ENCODE peak calls at places on chromosomes 7 and 10, in eight cellular contexts. One of them, this sample, is unnamed. For H3K9me3, the result is how much of the 10 kb centered on the place peaks cover.

GRCh38 chr7:128200376-128200775 is 40.7 kb upstream of the LEP start:
- DNase-seq in H9: peak
- DNase-seq in ascending aorta: no peak
- DNase-seq in HCT116: no peak
- DNase-seq in aorta: no peak
- DNase-seq in tibial nerve: no peak
- DNase-seq in body of pancreas: no peak
- DNase-seq in AG04450: no peak
- DNase-seq in this sample: no peak

GRCh38 chr7:101985646-101986199 is 168.3 kb downstream of the CUX1 start:
- DNase-seq in H9: peak
- DNase-seq in ascending aorta: no peak
- DNase-seq in HCT116: no peak
- DNase-seq in aorta: no peak
- DNase-seq in tibial nerve: no peak
- DNase-seq in body of pancreas: no peak
- DNase-seq in AG04450: no peak
- DNase-seq in this sample: no peak

GRCh38 chr7:105403128-105403527 is 14.4 kb upstream of the SRPK2 start:
- DNase-seq in H9: no peak
- DNase-seq in ascending aorta: no peak
- DNase-seq in HCT116: no peak
- DNase-seq in aorta: no peak
- DNase-seq in tibial nerve: no peak
- DNase-seq in body of pancreas: no peak
- DNase-seq in AG04450: no peak
- DNase-seq in this sample: no peak

GRCh38 chr10:7310076-7310475 is 100.8 kb downstream of the SFMBT2 start:
- DNase-seq in H9: no peak
- DNase-seq in ascending aorta: no peak
- DNase-seq in HCT116: no peak
- DNase-seq in aorta: no peak
- DNase-seq in tibial nerve: no peak
- DNase-seq in body of pancreas: no peak
- DNase-seq in AG04450: no peak
- DNase-seq in this sample: no peak

GRCh38 chr7:94169682-94170081 is 165.5 kb upstream of the BET1 start:
- DNase-seq in H9: no peak
- DNase-seq in ascending aorta: no peak
- DNase-seq in HCT116: no peak
- DNase-seq in aorta: no peak
- DNase-seq in tibial nerve: no peak
- DNase-seq in body of pancreas: no peak
- DNase-seq in AG04450: no peak
- DNase-seq in this sample: no peak

GRCh38 chr10:124953421-124953820 is 11.5 kb downstream of the ZRANB1 start:
- DNase-seq in H9: no peak
- DNase-seq in ascending aorta: no peak
- DNase-seq in HCT116: no peak
- DNase-seq in aorta: no peak
- DNase-seq in tibial nerve: no peak
- DNase-seq in body of pancreas: no peak
- DNase-seq in AG04450: no peak
- DNase-seq in this sample: no peak

GRCh38 chr10:24920907-24921881 is 31.2 kb downstream of the PRTFDC1 start:
- DNase-seq in H9: peak
- DNase-seq in ascending aorta: peak
- DNase-seq in HCT116: no peak
- DNase-seq in aorta: peak
- DNase-seq in tibial nerve: peak
- DNase-seq in body of pancreas: peak
- DNase-seq in AG04450: peak
- DNase-seq in this sample: no peak

GRCh38 chr10:89301231-89301630 is 615 bp upstream of the IFIT2 start:
- DNase-seq in H9: no peak
- DNase-seq in ascending aorta: no peak
- DNase-seq in HCT116: no peak
- DNase-seq in aorta: no peak
- DNase-seq in tibial nerve: peak
- DNase-seq in body of pancreas: no peak
- DNase-seq in AG04450: no peak
- DNase-seq in this sample: no peak

GRCh38 chr7:108345710-108346336 is 110.4 kb downstream of the NRCAM start:
- DNase-seq in H9: no peak
- DNase-seq in ascending aorta: no peak
- DNase-seq in HCT116: no peak
- DNase-seq in aorta: no peak
- DNase-seq in tibial nerve: no peak
- DNase-seq in body of pancreas: no peak
- DNase-seq in AG04450: no peak
- DNase-seq in this sample: no peak

GRCh38 chr7:100167912-100168323 is 499 bp downstream of the GAL3ST4 start:
- DNase-seq in H9: peak
- DNase-seq in ascending aorta: no peak
- DNase-seq in HCT116: no peak
- DNase-seq in aorta: no peak
- DNase-seq in tibial nerve: no peak
- DNase-seq in body of pancreas: no peak
- DNase-seq in AG04450: no peak
- DNase-seq in this sample: no peak

GRCh38 chr10:76278811-76279460 is 847.5 kb downstream of the LRMDA start:
- DNase-seq in H9: no peak
- DNase-seq in ascending aorta: no peak
- DNase-seq in HCT116: no peak
- DNase-seq in aorta: no peak
- DNase-seq in tibial nerve: no peak
- DNase-seq in body of pancreas: no peak
- DNase-seq in AG04450: no peak
- DNase-seq in this sample: no peak

GRCh38 chr10:80136134-80136571 is 3.6 kb downstream of the PLAC9 start:
- DNase-seq in H9: no peak
- DNase-seq in ascending aorta: peak
- DNase-seq in HCT116: no peak
- DNase-seq in aorta: peak
- DNase-seq in tibial nerve: peak
- DNase-seq in body of pancreas: peak
- DNase-seq in AG04450: peak
- DNase-seq in this sample: no peak

GRCh38 chr10:43973801-43974200 is 325.1 kb upstream of the ZNF32 start:
- DNase-seq in H9: no peak
- DNase-seq in ascending aorta: no peak
- DNase-seq in HCT116: no peak
- DNase-seq in aorta: no peak
- DNase-seq in tibial nerve: no peak
- DNase-seq in body of pancreas: no peak
- DNase-seq in AG04450: no peak
- DNase-seq in this sample: no peak

GRCh38 chr7:50204576-50204975 is 99.9 kb upstream of the IKZF1 start:
- DNase-seq in H9: no peak
- DNase-seq in ascending aorta: no peak
- DNase-seq in HCT116: no peak
- DNase-seq in aorta: no peak
- DNase-seq in tibial nerve: no peak
- DNase-seq in body of pancreas: no peak
- DNase-seq in AG04450: no peak
- DNase-seq in this sample: no peak

GRCh38 chr7:28330384-28331070 is 81.8 kb upstream of the CREB5 start:
- DNase-seq in H9: no peak
- DNase-seq in ascending aorta: no peak
- DNase-seq in HCT116: no peak
- DNase-seq in aorta: no peak
- DNase-seq in tibial nerve: no peak
- DNase-seq in body of pancreas: no peak
- DNase-seq in AG04450: no peak
- DNase-seq in this sample: no peak

GRCh38 chr10:26858707-26859034 is 2.1 kb downstream of the ABI1 start:
- DNase-seq in H9: no peak
- DNase-seq in ascending aorta: no peak
- DNase-seq in HCT116: no peak
- DNase-seq in aorta: no peak
- DNase-seq in tibial nerve: no peak
- DNase-seq in body of pancreas: no peak
- DNase-seq in AG04450: no peak
- DNase-seq in this sample: no peak

GRCh38 chr7:29102554-29103151 is 43.7 kb downstream of the CPVL start:
- DNase-seq in H9: peak
- DNase-seq in ascending aorta: no peak
- DNase-seq in HCT116: peak
- DNase-seq in aorta: peak
- DNase-seq in tibial nerve: peak
- DNase-seq in body of pancreas: peak
- DNase-seq in AG04450: peak
- DNase-seq in this sample: peak

GRCh38 chr7:70076325-70076724 is 478.1 kb downstream of the AUTS2 start:
- DNase-seq in H9: no peak
- DNase-seq in ascending aorta: no peak
- DNase-seq in HCT116: no peak
- DNase-seq in aorta: no peak
- DNase-seq in tibial nerve: no peak
- DNase-seq in body of pancreas: no peak
- DNase-seq in AG04450: no peak
- DNase-seq in this sample: no peak

GRCh38 chr10:132898391-132899053 is 43.8 kb downstream of the CFAP46 start:
- DNase-seq in H9: no peak
- DNase-seq in ascending aorta: no peak
- DNase-seq in HCT116: no peak
- DNase-seq in aorta: peak
- DNase-seq in tibial nerve: no peak
- DNase-seq in body of pancreas: no peak
- DNase-seq in AG04450: no peak
- DNase-seq in this sample: no peak

GRCh38 chr7:42930889-42931288 is 1.1 kb downstream of the PSMA2 start:
- DNase-seq in H9: no peak
- DNase-seq in ascending aorta: no peak
- DNase-seq in HCT116: no peak
- DNase-seq in aorta: no peak
- DNase-seq in tibial nerve: no peak
- DNase-seq in body of pancreas: no peak
- DNase-seq in AG04450: no peak
- DNase-seq in this sample: no peak

GRCh38 chr7:136245327-136246004 is 268.3 kb upstream of the MTPN start:
- DNase-seq in H9: no peak
- DNase-seq in ascending aorta: no peak
- DNase-seq in HCT116: no peak
- DNase-seq in aorta: no peak
- DNase-seq in tibial nerve: no peak
- DNase-seq in body of pancreas: no peak
- DNase-seq in AG04450: no peak
- DNase-seq in this sample: no peak

DNA sequence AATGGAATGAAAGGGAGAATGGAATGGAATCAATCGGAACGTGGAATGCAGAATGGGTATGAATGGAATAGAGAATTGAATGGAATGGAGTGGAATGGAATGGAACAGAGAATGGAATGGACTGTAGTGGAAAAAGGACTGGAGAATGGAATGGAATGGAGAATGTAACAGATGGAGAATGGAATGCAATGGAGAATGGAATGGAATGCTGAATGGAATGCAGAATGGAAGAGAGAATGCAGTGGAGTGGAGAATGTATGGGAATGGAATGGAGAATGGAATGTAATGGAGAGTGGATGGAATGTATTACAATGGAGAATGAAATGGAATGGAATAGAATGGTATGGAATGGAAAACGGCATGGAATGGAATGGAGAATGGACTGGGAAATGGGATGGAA is 96.9 kb downstream of the NSUN6 start:
- DNase-seq in H9: no peak
- DNase-seq in ascending aorta: no peak
- DNase-seq in HCT116: no peak
- DNase-seq in aorta: no peak
- DNase-seq in tibial nerve: no peak
- DNase-seq in body of pancreas: no peak
- DNase-seq in AG04450: no peak
- DNase-seq in this sample: no peak
- H3K9me3 ChIP-seq in H9: half or more
- H3K9me3 ChIP-seq in ascending aorta: under half
- H3K9me3 ChIP-seq in HCT116: under half
- H3K9me3 ChIP-seq in aorta: under half
- H3K9me3 ChIP-seq in tibial nerve: under half
- H3K9me3 ChIP-seq in body of pancreas: under half
- H3K9me3 ChIP-seq in AG04450: under half
- H3K9me3 ChIP-seq in this sample: under half

DNA sequence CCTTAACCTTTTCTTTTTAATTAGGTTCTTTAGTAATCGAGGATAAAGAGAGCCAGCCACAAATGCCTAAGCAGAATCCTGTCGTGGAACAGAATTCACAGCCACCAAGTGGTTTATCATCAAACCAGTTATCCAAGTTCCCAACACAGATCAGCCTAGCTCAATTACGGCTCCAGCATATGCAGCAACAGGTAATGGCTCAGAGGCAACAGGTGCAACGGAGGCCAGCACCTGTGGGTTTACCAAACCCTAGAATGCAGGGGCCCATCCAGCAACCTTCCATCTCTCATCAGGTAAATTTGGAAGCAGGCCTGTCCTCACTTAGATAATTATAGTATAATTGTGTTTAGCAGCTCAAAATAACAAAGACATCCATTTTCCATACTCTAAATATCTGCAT is 94.6 kb downstream of the TRIM24 start:
- DNase-seq in H9: no peak
- DNase-seq in ascending aorta: no peak
- DNase-seq in HCT116: no peak
- DNase-seq in aorta: no peak
- DNase-seq in tibial nerve: no peak
- DNase-seq in body of pancreas: no peak
- DNase-seq in AG04450: no peak
- DNase-seq in this sample: no peak
- H3K9me3 ChIP-seq in H9: under half
- H3K9me3 ChIP-seq in ascending aorta: under half
- H3K9me3 ChIP-seq in HCT116: under half
- H3K9me3 ChIP-seq in aorta: under half
- H3K9me3 ChIP-seq in tibial nerve: under half
- H3K9me3 ChIP-seq in body of pancreas: under half
- H3K9me3 ChIP-seq in AG04450: under half
- H3K9me3 ChIP-seq in this sample: under half

GRCh38 chr10:95178797-95179196 is 15.2 kb upstream of the ACSM6 start:
- DNase-seq in H9: no peak
- DNase-seq in ascending aorta: no peak
- DNase-seq in HCT116: no peak
- DNase-seq in aorta: no peak
- DNase-seq in tibial nerve: no peak
- DNase-seq in body of pancreas: no peak
- DNase-seq in AG04450: no peak
- DNase-seq in this sample: no peak
- H3K9me3 ChIP-seq in H9: under half
- H3K9me3 ChIP-seq in ascending aorta: under half
- H3K9me3 ChIP-seq in HCT116: under half
- H3K9me3 ChIP-seq in aorta: under half
- H3K9me3 ChIP-seq in tibial nerve: under half
- H3K9me3 ChIP-seq in body of pancreas: under half
- H3K9me3 ChIP-seq in AG04450: under half
- H3K9me3 ChIP-seq in this sample: under half

DNA sequence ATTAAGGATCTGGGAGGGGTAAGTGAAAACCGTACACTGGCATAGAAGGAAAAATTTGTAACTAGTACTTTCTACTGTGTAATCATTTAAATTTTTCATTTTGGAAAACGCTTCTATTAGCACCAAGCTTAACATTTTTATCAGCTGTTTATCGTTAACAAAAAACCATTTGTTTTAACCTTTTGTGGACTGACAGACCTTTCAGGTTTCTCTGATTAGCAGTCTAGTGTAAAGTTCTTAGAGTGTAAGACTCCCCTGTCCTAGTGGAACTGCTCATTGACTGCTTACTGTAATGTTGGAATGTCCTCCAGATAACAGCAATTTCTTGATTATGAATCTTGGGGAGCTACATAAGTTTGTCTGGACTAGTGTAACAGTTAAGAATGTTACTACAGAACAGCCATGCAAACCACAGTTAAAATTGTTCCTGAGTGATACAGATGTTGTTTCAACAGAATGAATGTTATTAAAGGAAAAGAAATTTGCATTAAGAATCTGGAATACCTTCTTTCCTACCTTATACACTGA is 2.0 kb downstream of the DBF4 start:
- DNase-seq in H9: no peak
- DNase-seq in ascending aorta: no peak
- DNase-seq in HCT116: no peak
- DNase-seq in aorta: no peak
- DNase-seq in tibial nerve: no peak
- DNase-seq in body of pancreas: no peak
- DNase-seq in AG04450: no peak
- DNase-seq in this sample: no peak
- H3K9me3 ChIP-seq in H9: under half
- H3K9me3 ChIP-seq in ascending aorta: under half
- H3K9me3 ChIP-seq in HCT116: under half
- H3K9me3 ChIP-seq in aorta: under half
- H3K9me3 ChIP-seq in tibial nerve: under half
- H3K9me3 ChIP-seq in body of pancreas: under half
- H3K9me3 ChIP-seq in AG04450: under half
- H3K9me3 ChIP-seq in this sample: under half

This sample was measured in T-helper 17 cell.